ENCODE peak calls at places on chromosomes 16 and 17, in seven cellular contexts. E is H1, S is mesenchymal stem cell, J is mesendoderm, A is neuronal stem cell, G is H9, K is trophoblast cell. N is an unnamed sample.

GRCh38 chr17:50686494-50687199 is 21.1 kb downstream of the ANKRD40 start:
- DNase-seq in E (no peak), S (peak; percentile 72), J (peak; percentile 75), A (no peak), G (no peak), K (peak; percentile 32), N (peak; percentile 61)

GRCh38 chr16:29959293-29959692 is 2.6 kb upstream of the TMEM219 start:
- DNase-seq in E (no peak), S (no peak), J (no peak), A (no peak), G (no peak), K (no peak), N (no peak)

GRCh38 chr16:57689772-57690558 is 4.6 kb upstream of the DRC7 start:
- DNase-seq in E (no peak), S (no peak), J (peak; percentile 70), A (no peak), G (no peak), K (peak; percentile 70), N (no peak)

GRCh38 chr16:82878466-82878865 is 251.7 kb downstream of the CDH13 start:
- DNase-seq in E (no peak), S (no peak), J (no peak), A (no peak), G (no peak), K (no peak), N (no peak)

GRCh38 chr17:36524428-36524876 is 10.2 kb downstream of the MYO19 start:
- DNase-seq in E (no peak), S (no peak), J (no peak), A (no peak), G (no peak), K (no peak), N (peak; percentile 41)

GRCh38 chr17:12620200-12620720 is 45.4 kb upstream of the MYOCD start:
- DNase-seq in E (no peak), S (peak; percentile 89), J (no peak), A (no peak), G (no peak), K (peak; percentile 9), N (peak; percentile 80)

GRCh38 chr16:28914325-28914724 is 10.7 kb downstream of the RABEP2 start:
- DNase-seq in E (no peak), S (no peak), J (no peak), A (no peak), G (no peak), K (no peak), N (no peak)

GRCh38 chr16:3501783-3502400 is 1.1 kb downstream of the CLUAP1 start:
- DNase-seq in E (no peak), S (no peak), J (no peak), A (no peak), G (no peak), K (no peak), N (no peak)

GRCh38 chr17:33285413-33285812 is 7.7 kb downstream of the ASIC2 start:
- DNase-seq in E (no peak), S (no peak), J (no peak), A (no peak), G (no peak), K (no peak), N (no peak)

GRCh38 chr17:73902416-73903181 is 258.4 kb upstream of the SDK2 start:
- DNase-seq in E (peak; percentile 63), S (no peak), J (no peak), A (no peak), G (peak; percentile 72), K (no peak), N (no peak)

GRCh38 chr16:88785106-88785924 is at the start of gene PIEZO1:
- DNase-seq in E (no peak), S (peak; percentile 73), J (peak; percentile 46), A (no peak), G (no peak), K (peak; percentile 66), N (peak; percentile 52)

GRCh38 chr16:21190599-21190998 is 20.8 kb downstream of the ZP2 start:
- DNase-seq in E (no peak), S (no peak), J (no peak), A (no peak), G (no peak), K (no peak), N (peak; percentile 11)

GRCh38 chr16:71622088-71622487 is 3.9 kb upstream of the MARVELD3 start:
- DNase-seq in E (no peak), S (no peak), J (no peak), A (no peak), G (no peak), K (no peak), N (no peak)

GRCh38 chr16:54370653-54371052 is 84.1 kb upstream of the IRX3 start:
- DNase-seq in E (no peak), S (peak; percentile 13), J (peak; percentile 90), A (no peak), G (peak; percentile 39), K (peak; percentile 7), N (no peak)

GRCh38 chr17:38702900-38703741 is 2.0 kb upstream of the MLLT6 start:
- DNase-seq in E (no peak), S (peak; percentile 8), J (no peak), A (no peak), G (peak; percentile 46), K (no peak), N (no peak)

GRCh38 chr17:18993876-18994275 is 10.7 kb downstream of the FAM83G start:
- DNase-seq in E (no peak), S (peak; percentile 70), J (no peak), A (no peak), G (no peak), K (no peak), N (peak; percentile 83)

GRCh38 chr16:57791156-57791902 is 11.0 kb downstream of the KIFC3 start:
- DNase-seq in E (no peak), S (no peak), J (no peak), A (no peak), G (no peak), K (no peak), N (no peak)

GRCh38 chr16:89113152-89113547 is 19.5 kb downstream of the ACSF3 start:
- DNase-seq in E (no peak), S (no peak), J (no peak), A (no peak), G (no peak), K (no peak), N (no peak)

GRCh38 chr16:1477033-1477432 is 2.2 kb upstream of the CLCN7 start:
- DNase-seq in E (no peak), S (no peak), J (no peak), A (no peak), G (no peak), K (no peak), N (no peak)

GRCh38 chr16:88403794-88404581 is 21.2 kb downstream of the ZNF469 start:
- DNase-seq in E (no peak), S (no peak), J (no peak), A (no peak), G (no peak), K (no peak), N (peak; percentile 41)

GRCh38 chr17:66016231-66016630 is 175.7 kb downstream of the CEP112 start:
- DNase-seq in E (no peak), S (no peak), J (no peak), A (no peak), G (no peak), K (no peak), N (no peak)

GRCh38 chr17:352421-353212 is at the start of gene RPH3AL:
- DNase-seq in E (no peak), S (peak; percentile 83), J (peak; percentile 72), A (peak; percentile 48), G (peak; percentile 54), K (no peak), N (no peak)

GRCh38 chr17:76411247-76411646 is 26.8 kb downstream of the SPHK1 start:
- DNase-seq in E (no peak), S (no peak), J (no peak), A (no peak), G (no peak), K (no peak), N (no peak)

GRCh38 chr16:53893731-53894435 is 189.9 kb downstream of the FTO start:
- DNase-seq in E (no peak), S (peak; percentile 76), J (peak; percentile 28), A (no peak), G (no peak), K (no peak), N (peak; percentile 91)

GRCh38 chr17:71938340-71939010 is 182.3 kb upstream of the SOX9 start:
- DNase-seq in E (no peak), S (peak; percentile 9), J (no peak), A (no peak), G (no peak), K (no peak), N (no peak)

GRCh38 chr17:83086907-83087787 is 7.7 kb downstream of the METRNL start:
- DNase-seq in E (no peak), S (no peak), J (no peak), A (no peak), G (no peak), K (no peak), N (no peak)

GRCh38 chr17:42774066-42774750 is 959 bp downstream of the VPS25 start:
- DNase-seq in E (no peak), S (no peak), J (peak; percentile 25), A (no peak), G (no peak), K (peak; percentile 11), N (peak; percentile 55)
- H3K23ac ChIP-seq in E (no peak overlapping the region), S (no peak overlapping the region), J (no peak overlapping the region), A (no peak overlapping the region), G (no peak overlapping the region), K (no peak overlapping the region), N (peak overlapping the region; percentile 61)

DNA sequence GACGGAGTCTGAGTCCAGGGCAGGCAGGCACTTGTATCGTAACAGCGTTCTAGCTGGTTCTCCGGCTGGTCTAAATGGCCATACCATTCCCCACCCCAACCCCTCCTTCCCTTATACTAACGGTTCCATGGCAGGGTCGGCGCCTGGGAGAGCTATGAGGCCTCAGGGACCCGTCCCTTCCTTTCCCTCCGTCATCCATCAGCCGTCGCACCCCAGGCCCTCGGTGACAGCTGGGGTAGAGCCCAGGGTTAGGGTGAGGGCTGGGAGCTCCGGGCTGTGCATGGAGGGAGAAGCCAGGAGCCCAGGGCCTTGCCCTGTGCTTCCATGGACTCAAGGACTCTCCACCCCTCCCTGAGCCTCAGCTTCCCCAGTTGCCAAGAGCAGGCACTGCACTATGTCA is 101.4 kb downstream of the RBFOX3 start:
- DNase-seq in E (no peak), S (no peak), J (no peak), A (no peak), G (no peak), K (no peak), N (no peak)
- H3K23ac ChIP-seq in E (no peak overlapping the region), S (no peak overlapping the region), J (no peak overlapping the region), A (no peak overlapping the region), G (no peak overlapping the region), K (no peak overlapping the region), N (no peak overlapping the region)

GRCh38 chr17:45985447-45985846 is 13.6 kb upstream of the STH start:
- DNase-seq in E (no peak), S (no peak), J (no peak), A (no peak), G (no peak), K (peak; percentile 85), N (no peak)
- H3K23ac ChIP-seq in E (no peak overlapping the region), S (no peak overlapping the region), J (no peak overlapping the region), A (no peak overlapping the region), G (no peak overlapping the region), K (no peak overlapping the region), N (no peak overlapping the region)

GRCh38 chr17:69213059-69213813 is 15.4 kb downstream of the ABCA10 start:
- DNase-seq in E (peak; percentile 48), S (no peak), J (peak; percentile 61), A (no peak), G (peak; percentile 76), K (no peak), N (no peak)

DNA sequence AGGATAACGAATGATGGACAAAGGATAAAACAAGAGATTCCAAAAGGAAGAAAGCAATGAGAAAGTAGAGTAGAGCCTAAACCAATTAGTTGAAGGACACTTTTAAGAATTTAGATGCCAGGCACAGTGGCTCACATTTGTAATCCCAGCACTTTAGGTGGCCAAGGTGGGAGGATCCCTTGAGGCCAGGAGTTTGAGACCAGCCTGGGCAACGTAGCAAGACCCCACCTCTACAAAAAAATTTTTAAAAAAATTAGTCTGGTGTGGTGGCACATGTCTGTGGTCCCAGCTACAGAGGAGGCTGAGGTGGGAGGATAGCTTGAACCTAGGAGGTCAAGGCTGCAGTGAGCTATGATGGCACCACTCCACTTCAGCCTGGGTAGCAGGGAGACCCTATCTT is 20.0 kb downstream of the ABCA10 start:
- DNase-seq in E (no peak), S (no peak), J (no peak), A (no peak), G (no peak), K (no peak), N (no peak)
- H3K23ac ChIP-seq in E (no peak overlapping the region), S (no peak overlapping the region), J (no peak overlapping the region), A (no peak overlapping the region), G (no peak overlapping the region), K (no peak overlapping the region), N (no peak overlapping the region)